ENCODE peak calls at places on chromosomes 13 and 19, in four cellular contexts. One of them, this sample, is unnamed.
A peak's percentile ranks its signal among the peaks of the same experiment; 100 is the strongest.

GRCh38 chr13:49877629-49878218 is 58.4 kb downstream of the SPRYD7 start:
- DNase-seq in fibroblast of lung: peak; percentile 15
- DNase-seq in Peyer's patch: no peak
- DNase-seq in cardiac muscle cell: no peak
- DNase-seq in this sample: no peak

GRCh38 chr13:43611631-43612416 is 174.9 kb downstream of the ENOX1 start:
- DNase-seq in fibroblast of lung: peak; percentile 24
- DNase-seq in Peyer's patch: no peak
- DNase-seq in cardiac muscle cell: no peak
- DNase-seq in this sample: no peak

GRCh38 chr19:14476663-14477401 is 1.7 kb upstream of the PTGER1 start:
- DNase-seq in fibroblast of lung: peak; percentile 92
- DNase-seq in Peyer's patch: peak; percentile 31
- DNase-seq in cardiac muscle cell: peak; percentile 92
- DNase-seq in this sample: no peak

GRCh38 chr19:36142046-36142445 is 2.2 kb downstream of the CAPNS1 start:
- DNase-seq in fibroblast of lung: no peak
- DNase-seq in Peyer's patch: no peak
- DNase-seq in cardiac muscle cell: no peak
- DNase-seq in this sample: no peak

GRCh38 chr13:76285463-76285862 is 600.7 kb downstream of the KCTD12 start:
- DNase-seq in fibroblast of lung: no peak
- DNase-seq in Peyer's patch: no peak
- DNase-seq in cardiac muscle cell: no peak
- DNase-seq in this sample: no peak

GRCh38 chr19:39304701-39305571 is 8.7 kb downstream of the IFNL1 start:
- DNase-seq in fibroblast of lung: no peak
- DNase-seq in Peyer's patch: no peak
- DNase-seq in cardiac muscle cell: no peak
- DNase-seq in this sample: no peak

GRCh38 chr13:39825886-39826285 is 170.4 kb downstream of the COG6 start:
- DNase-seq in fibroblast of lung: no peak
- DNase-seq in Peyer's patch: no peak
- DNase-seq in cardiac muscle cell: no peak
- DNase-seq in this sample: no peak

GRCh38 chr13:99895428-99895998 is 76.1 kb downstream of the ZIC5 start:
- DNase-seq in fibroblast of lung: peak; percentile 10
- DNase-seq in Peyer's patch: no peak
- DNase-seq in cardiac muscle cell: peak; percentile 5
- DNase-seq in this sample: no peak

GRCh38 chr19:42512743-42513304 is 15.5 kb downstream of the CEACAM1 start:
- DNase-seq in fibroblast of lung: no peak
- DNase-seq in Peyer's patch: peak; percentile 40
- DNase-seq in cardiac muscle cell: no peak
- DNase-seq in this sample: no peak

GRCh38 chr13:51557875-51558604 is 26.2 kb upstream of the WDFY2 start:
- DNase-seq in fibroblast of lung: peak; percentile 68
- DNase-seq in Peyer's patch: no peak
- DNase-seq in cardiac muscle cell: peak; percentile 84
- DNase-seq in this sample: no peak

GRCh38 chr13:93903909-93904308 is 575.6 kb downstream of the DCT start:
- DNase-seq in fibroblast of lung: peak; percentile 62
- DNase-seq in Peyer's patch: no peak
- DNase-seq in cardiac muscle cell: no peak
- DNase-seq in this sample: no peak

GRCh38 chr13:23735329-23735728 is 153.9 kb downstream of the MIPEP start:
- DNase-seq in fibroblast of lung: no peak
- DNase-seq in Peyer's patch: no peak
- DNase-seq in cardiac muscle cell: no peak
- DNase-seq in this sample: no peak

GRCh38 chr19:5974721-5975387 is 3.1 kb downstream of the RANBP3 start:
- DNase-seq in fibroblast of lung: no peak
- DNase-seq in Peyer's patch: no peak
- DNase-seq in cardiac muscle cell: no peak
- DNase-seq in this sample: peak; percentile 54

GRCh38 chr19:35347930-35348298 is 212 bp downstream of the FFAR1 start:
- DNase-seq in fibroblast of lung: no peak
- DNase-seq in Peyer's patch: no peak
- DNase-seq in cardiac muscle cell: no peak
- DNase-seq in this sample: no peak

GRCh38 chr13:96243371-96243770 is 153.5 kb downstream of the HS6ST3 start:
- DNase-seq in fibroblast of lung: no peak
- DNase-seq in Peyer's patch: no peak
- DNase-seq in cardiac muscle cell: no peak
- DNase-seq in this sample: no peak

GRCh38 chr13:29165840-29166239 is 345.7 kb downstream of the MTUS2 start:
- DNase-seq in fibroblast of lung: no peak
- DNase-seq in Peyer's patch: no peak
- DNase-seq in cardiac muscle cell: no peak
- DNase-seq in this sample: no peak

GRCh38 chr19:10784257-10784656 is 51.8 kb downstream of the TMED1 start:
- DNase-seq in fibroblast of lung: no peak
- DNase-seq in Peyer's patch: no peak
- DNase-seq in cardiac muscle cell: no peak
- DNase-seq in this sample: peak; percentile 68

GRCh38 chr19:1401138-1401888 is at the start of gene GAMT:
- DNase-seq in fibroblast of lung: no peak
- DNase-seq in Peyer's patch: peak; percentile 67
- DNase-seq in cardiac muscle cell: peak; percentile 42
- DNase-seq in this sample: no peak

GRCh38 chr19:40578442-40578908 is 1.8 kb downstream of the SHKBP1 start:
- DNase-seq in fibroblast of lung: no peak
- DNase-seq in Peyer's patch: no peak
- DNase-seq in cardiac muscle cell: peak; percentile 57
- DNase-seq in this sample: no peak

GRCh38 chr13:26255717-26256277 is 1.9 kb downstream of the CDK8 start:
- DNase-seq in fibroblast of lung: peak; percentile 12
- DNase-seq in Peyer's patch: no peak
- DNase-seq in cardiac muscle cell: peak; percentile 23
- DNase-seq in this sample: no peak

GRCh38 chr19:58196911-58197616 is 14.2 kb downstream of the ZNF274 start:
- DNase-seq in fibroblast of lung: peak; percentile 48
- DNase-seq in Peyer's patch: no peak
- DNase-seq in cardiac muscle cell: peak; percentile 30
- DNase-seq in this sample: no peak

GRCh38 chr13:113216165-113217056 is 7.0 kb downstream of the CUL4A start:
- DNase-seq in fibroblast of lung: peak; percentile 70
- DNase-seq in Peyer's patch: no peak
- DNase-seq in cardiac muscle cell: peak; percentile 52
- DNase-seq in this sample: peak; percentile 71
- H3K4me1 ChIP-seq in fibroblast of lung: peaks cover 21% of the 10 kb centered on the region
- H3K4me1 ChIP-seq in Peyer's patch: peaks cover 34% of the 10 kb centered on the region
- H3K4me1 ChIP-seq in cardiac muscle cell: peaks cover 31% of the 10 kb centered on the region
- H3K4me1 ChIP-seq in this sample: peaks cover 69% of the 10 kb centered on the region

GRCh38 chr19:8108560-8109445 is 40.6 kb downstream of the FBN3 start:
- DNase-seq in fibroblast of lung: no peak
- DNase-seq in Peyer's patch: no peak
- DNase-seq in cardiac muscle cell: no peak
- DNase-seq in this sample: peak; percentile 28

GRCh38 chr19:8109455-8109854 is 39.9 kb downstream of the FBN3 start:
- DNase-seq in fibroblast of lung: no peak
- DNase-seq in Peyer's patch: no peak
- DNase-seq in cardiac muscle cell: no peak
- DNase-seq in this sample: peak; percentile 23

GRCh38 chr19:8101311-8101710 is 48.1 kb downstream of the FBN3 start:
- DNase-seq in fibroblast of lung: no peak
- DNase-seq in Peyer's patch: no peak
- DNase-seq in cardiac muscle cell: no peak
- DNase-seq in this sample: peak; percentile 8

GRCh38 chr19:8107301-8107903 is 42.0 kb downstream of the FBN3 start:
- DNase-seq in fibroblast of lung: no peak
- DNase-seq in Peyer's patch: no peak
- DNase-seq in cardiac muscle cell: no peak
- DNase-seq in this sample: no peak

GRCh38 chr19:8105471-8105870 is 43.9 kb downstream of the FBN3 start:
- DNase-seq in fibroblast of lung: no peak
- DNase-seq in Peyer's patch: no peak
- DNase-seq in cardiac muscle cell: no peak
- DNase-seq in this sample: no peak
- H3K27me3 ChIP-seq in fibroblast of lung: no peaks in the 10 kb centered on the region
- H3K27me3 ChIP-seq in Peyer's patch: no peaks in the 10 kb centered on the region
- H3K27me3 ChIP-seq in cardiac muscle cell: no peaks in the 10 kb centered on the region
- H3K27me3 ChIP-seq in this sample: no peaks in the 10 kb centered on the region

DNA sequence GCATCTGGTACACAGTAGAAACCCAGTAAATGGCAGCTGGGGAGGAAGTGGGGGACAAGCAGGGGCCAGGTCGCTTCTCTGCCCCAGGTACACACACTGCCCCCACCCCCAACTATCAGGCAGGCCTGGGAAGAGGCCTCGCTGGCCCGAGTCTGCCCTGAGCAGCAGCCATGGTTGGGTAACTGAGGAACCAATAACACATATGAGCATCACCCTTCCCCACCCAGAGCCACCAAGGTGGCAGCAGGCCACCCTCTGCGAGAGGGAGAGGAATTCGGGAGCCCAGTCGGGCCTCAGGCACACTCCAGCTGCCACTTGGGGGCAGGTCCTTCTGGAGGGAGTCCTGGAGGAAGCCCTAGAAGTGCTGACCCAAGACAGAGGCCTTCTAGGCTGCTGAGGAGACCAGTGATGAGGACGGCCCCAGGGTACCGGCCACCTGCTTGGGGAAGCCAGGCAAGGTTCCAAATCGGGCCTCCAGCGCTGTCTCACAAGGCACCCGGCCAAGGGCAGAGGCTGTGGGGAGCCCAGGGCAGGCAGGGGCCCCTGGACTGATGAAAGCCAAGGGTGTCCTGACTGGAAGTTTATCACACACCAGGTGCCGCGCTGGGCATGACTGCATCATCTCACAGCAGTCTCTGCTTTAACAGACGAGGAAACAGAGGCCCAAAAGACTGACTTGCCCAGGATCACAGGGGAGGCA is 14.0 kb upstream of the KPTN start:
- DNase-seq in fibroblast of lung: no peak
- DNase-seq in Peyer's patch: no peak
- DNase-seq in cardiac muscle cell: no peak
- DNase-seq in this sample: no peak
- H3K4me1 ChIP-seq in fibroblast of lung: no peaks in the 10 kb centered on the region
- H3K4me1 ChIP-seq in Peyer's patch: no peaks in the 10 kb centered on the region
- H3K4me1 ChIP-seq in cardiac muscle cell: peaks cover 5% of the 10 kb centered on the region
- H3K4me1 ChIP-seq in this sample: no peaks in the 10 kb centered on the region

GRCh38 chr13:110131424-110131823 is 175.5 kb downstream of the COL4A1 start:
- DNase-seq in fibroblast of lung: no peak
- DNase-seq in Peyer's patch: no peak
- DNase-seq in cardiac muscle cell: no peak
- DNase-seq in this sample: no peak
- H3K27me3 ChIP-seq in fibroblast of lung: no peaks in the 10 kb centered on the region
- H3K27me3 ChIP-seq in Peyer's patch: no peaks in the 10 kb centered on the region
- H3K27me3 ChIP-seq in cardiac muscle cell: no peaks in the 10 kb centered on the region
- H3K27me3 ChIP-seq in this sample: no peaks in the 10 kb centered on the region

DNA sequence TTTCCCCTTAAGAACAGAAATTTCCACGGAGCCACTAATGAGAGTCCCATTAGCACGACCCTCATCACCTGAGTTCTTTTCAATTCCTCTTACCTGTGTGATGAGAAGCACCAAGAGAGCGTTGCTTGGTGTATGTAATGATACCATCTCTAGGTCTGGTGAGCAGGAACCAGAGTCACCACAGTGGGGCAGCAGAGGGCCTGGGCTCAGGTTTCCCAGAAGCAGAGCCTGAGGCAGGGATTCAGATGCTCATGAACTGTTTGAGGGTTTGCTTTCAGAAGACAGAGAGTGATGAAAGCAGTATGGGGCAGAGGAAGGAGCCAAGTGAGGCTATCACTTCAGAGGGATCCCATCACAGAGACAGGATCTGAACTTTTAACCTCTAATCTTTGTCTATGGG is 3.1 kb upstream of the PTPRH start:
- DNase-seq in fibroblast of lung: no peak
- DNase-seq in Peyer's patch: no peak
- DNase-seq in cardiac muscle cell: no peak
- DNase-seq in this sample: no peak
- H3K4me1 ChIP-seq in fibroblast of lung: peaks cover 18% of the 10 kb centered on the region
- H3K4me1 ChIP-seq in Peyer's patch: peaks cover 21% of the 10 kb centered on the region
- H3K4me1 ChIP-seq in cardiac muscle cell: no peaks in the 10 kb centered on the region
- H3K4me1 ChIP-seq in this sample: peaks cover 10% of the 10 kb centered on the region

DNA sequence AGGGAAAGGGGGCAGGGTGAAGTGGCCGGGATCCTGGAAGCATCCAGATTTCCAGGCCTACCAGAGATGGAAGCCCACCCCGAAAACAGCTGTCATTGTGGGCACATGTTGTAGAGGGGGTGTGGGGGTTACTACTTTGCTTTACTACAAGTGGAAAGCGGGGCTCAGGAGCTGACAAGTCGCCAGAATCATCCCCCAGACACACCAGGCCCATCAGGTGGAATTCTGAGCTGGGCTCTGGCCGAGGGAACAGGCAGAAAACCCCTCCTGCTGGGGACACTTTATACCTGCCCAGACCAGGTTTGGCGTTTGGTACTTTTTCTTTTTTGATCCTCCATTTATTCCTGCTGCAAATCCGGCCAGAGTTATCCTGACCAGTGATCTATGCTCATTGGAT is 3.8 kb downstream of the CDX2 start:
- DNase-seq in fibroblast of lung: no peak
- DNase-seq in Peyer's patch: no peak
- DNase-seq in cardiac muscle cell: no peak
- DNase-seq in this sample: no peak
- H3K27me3 ChIP-seq in fibroblast of lung: peaks cover 68% of the 10 kb centered on the region
- H3K27me3 ChIP-seq in Peyer's patch: peaks cover 9% of the 10 kb centered on the region
- H3K27me3 ChIP-seq in cardiac muscle cell: peaks cover 100% of the 10 kb centered on the region
- H3K27me3 ChIP-seq in this sample: peaks cover 98% of the 10 kb centered on the region

GRCh38 chr13:111517641-111518010 is 197.2 kb downstream of the TEX29 start:
- DNase-seq in fibroblast of lung: no peak
- DNase-seq in Peyer's patch: no peak
- DNase-seq in cardiac muscle cell: no peak
- DNase-seq in this sample: no peak
- H3K4me1 ChIP-seq in fibroblast of lung: no peaks in the 10 kb centered on the region
- H3K4me1 ChIP-seq in Peyer's patch: no peaks in the 10 kb centered on the region
- H3K4me1 ChIP-seq in cardiac muscle cell: no peaks in the 10 kb centered on the region
- H3K4me1 ChIP-seq in this sample: no peaks in the 10 kb centered on the region

GRCh38 chr13:66958611-66959010 is 271.5 kb downstream of the PCDH9 start:
- DNase-seq in fibroblast of lung: no peak
- DNase-seq in Peyer's patch: no peak
- DNase-seq in cardiac muscle cell: no peak
- DNase-seq in this sample: no peak
- H3K27me3 ChIP-seq in fibroblast of lung: no peaks in the 10 kb centered on the region
- H3K27me3 ChIP-seq in Peyer's patch: no peaks in the 10 kb centered on the region
- H3K27me3 ChIP-seq in cardiac muscle cell: no peaks in the 10 kb centered on the region
- H3K27me3 ChIP-seq in this sample: no peaks in the 10 kb centered on the region